ENCODE peak calls at places on chromosomes 16 and 17, in eight cellular contexts. G is cardiac muscle cell, J is stomach, X is tibial artery, T is endodermal cell, Z is breast epithelium, P is ascending aorta, W is HepG2. L is an unnamed sample.

GRCh38 chr16:68948230-68948910 is 105.0 kb downstream of the TANGO6 start:
- DNase-seq in G (no peak), J (no peak), X (no peak), T (no peak), Z (no peak), P (no peak), W (no peak), L (no peak)

GRCh38 chr16:3022697-3023414 is 886 bp downstream of the HCFC1R1 start:
- DNase-seq in G (peak; percentile 68), J (no peak), X (peak; percentile 92), T (peak; percentile 87), Z (no peak), P (peak; percentile 93), W (no peak), L (no peak)

GRCh38 chr16:50166511-50167500 is 13.7 kb downstream of the TENT4B start:
- DNase-seq in G (no peak), J (no peak), X (no peak), T (no peak), Z (no peak), P (no peak), W (peak; percentile 50), L (no peak)

GRCh38 chr17:76268015-76268749 is 3.0 kb downstream of the UBALD2 start:
- DNase-seq in G (peak; percentile 93), J (peak; percentile 74), X (peak; percentile 89), T (no peak), Z (peak; percentile 84), P (peak; percentile 87), W (no peak), L (peak; percentile 58)

GRCh38 chr16:57092786-57093301 is 461 bp downstream of the CPNE2 start:
- DNase-seq in G (peak; percentile 35), J (peak; percentile 46), X (no peak), T (peak; percentile 84), Z (no peak), P (peak; percentile 69), W (no peak), L (peak; percentile 29)

GRCh38 chr16:77555781-77556180 is 120.9 kb upstream of the ADAMTS18 start:
- DNase-seq in G (no peak), J (no peak), X (no peak), T (no peak), Z (no peak), P (no peak), W (no peak), L (no peak)

GRCh38 chr17:55394357-55395021 is 27.1 kb downstream of the MMD start:
- DNase-seq in G (no peak), J (no peak), X (no peak), T (no peak), Z (no peak), P (no peak), W (peak; percentile 96), L (no peak)

GRCh38 chr17:7207120-7208001 is 12.3 kb downstream of the DLG4 start:
- DNase-seq in G (peak; percentile 75), J (no peak), X (no peak), T (no peak), Z (no peak), P (no peak), W (no peak), L (no peak)

GRCh38 chr16:49452108-49452507 is 78.5 kb downstream of the C16orf78 start:
- DNase-seq in G (no peak), J (no peak), X (peak; percentile 41), T (no peak), Z (no peak), P (no peak), W (no peak), L (no peak)

GRCh38 chr17:27600471-27600870 is 30.5 kb upstream of the LGALS9 start:
- DNase-seq in G (no peak), J (no peak), X (no peak), T (no peak), Z (no peak), P (no peak), W (no peak), L (no peak)

GRCh38 chr17:82737981-82738877 is 2.8 kb downstream of the FN3K start:
- DNase-seq in G (peak; percentile 56), J (peak; percentile 64), X (no peak), T (peak; percentile 42), Z (no peak), P (no peak), W (peak; percentile 98), L (no peak)

GRCh38 chr17:71409137-71409536 is 711.7 kb upstream of the SOX9 start:
- DNase-seq in G (no peak), J (no peak), X (no peak), T (no peak), Z (no peak), P (no peak), W (no peak), L (no peak)

GRCh38 chr16:2235234-2235651 is 1.0 kb upstream of the DNASE1L2 start:
- DNase-seq in G (no peak), J (no peak), X (no peak), T (no peak), Z (no peak), P (no peak), W (no peak), L (no peak)

GRCh38 chr17:55448681-55449080 is 27.0 kb upstream of the MMD start:
- DNase-seq in G (peak; percentile 45), J (no peak), X (no peak), T (no peak), Z (no peak), P (no peak), W (no peak), L (no peak)

GRCh38 chr16:69721441-69721957 is 4.9 kb downstream of the NQO1 start:
- DNase-seq in G (no peak), J (no peak), X (peak; percentile 6), T (no peak), Z (no peak), P (no peak), W (no peak), L (no peak)

GRCh38 chr16:61382435-61382834 is 653.8 kb downstream of the CDH8 start:
- DNase-seq in G (no peak), J (no peak), X (no peak), T (no peak), Z (no peak), P (no peak), W (no peak), L (no peak)

GRCh38 chr16:66693088-66693487 is 3.5 kb downstream of the CMTM4 start:
- DNase-seq in G (no peak), J (no peak), X (no peak), T (no peak), Z (no peak), P (no peak), W (no peak), L (no peak)

GRCh38 chr17:35169964-35170363 is 22.3 kb downstream of the UNC45B start:
- DNase-seq in G (no peak), J (no peak), X (no peak), T (no peak), Z (no peak), P (peak; percentile 39), W (no peak), L (no peak)

GRCh38 chr17:6327007-6327406 is 107.9 kb downstream of the AIPL1 start:
- DNase-seq in G (no peak), J (no peak), X (no peak), T (peak; percentile 77), Z (no peak), P (no peak), W (no peak), L (no peak)

GRCh38 chr17:81537343-81537855 is 9.2 kb downstream of the FSCN2 start:
- DNase-seq in G (peak; percentile 21), J (peak; percentile 73), X (no peak), T (peak; percentile 95), Z (no peak), P (no peak), W (no peak), L (no peak)

GRCh38 chr16:48574766-48575165 is 35.2 kb downstream of the N4BP1 start:
- DNase-seq in G (no peak), J (no peak), X (no peak), T (no peak), Z (no peak), P (no peak), W (no peak), L (no peak)

GRCh38 chr16:29663020-29663828 is at the start of gene SPN:
- DNase-seq in G (no peak), J (no peak), X (no peak), T (peak; percentile 58), Z (no peak), P (no peak), W (no peak), L (peak; percentile 33)

GRCh38 chr17:12659500-12659899 is 6.2 kb upstream of the MYOCD start:
- DNase-seq in G (peak; percentile 29), J (no peak), X (no peak), T (no peak), Z (no peak), P (no peak), W (no peak), L (no peak)
- H3K27ac ChIP-seq in G (no peak overlapping the region), J (no peak overlapping the region), X (no peak overlapping the region), T (no peak overlapping the region), Z (no peak overlapping the region), P (no peak overlapping the region), W (no peak overlapping the region), L (no peak overlapping the region)

DNA sequence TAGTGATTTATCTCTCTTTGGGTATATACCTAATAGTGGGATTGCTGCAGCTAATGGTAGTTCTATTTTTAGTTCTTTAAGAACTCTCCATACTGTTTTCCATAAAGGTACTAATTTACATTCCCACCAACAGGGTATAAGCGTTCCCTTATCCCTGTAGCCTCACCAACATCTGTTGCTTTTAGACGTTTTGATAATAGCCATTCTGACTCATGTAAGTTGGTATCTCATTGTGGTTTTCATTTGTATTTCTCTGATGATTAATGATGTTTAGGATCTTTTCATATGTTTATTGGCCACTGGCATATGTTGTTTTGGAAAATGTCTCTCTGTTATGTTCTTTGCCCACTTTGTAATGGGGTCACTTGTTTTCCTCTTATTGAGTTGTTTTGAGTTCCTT is 88.5 kb upstream of the ZNF267 start:
- DNase-seq in G (no peak), J (no peak), X (no peak), T (no peak), Z (no peak), P (no peak), W (no peak), L (no peak)
- H3K9me3 ChIP-seq in G (no peaks in the 10 kb centered on the region), J (peaks cover 98% of the 10 kb centered on the region), X (peaks cover 68% of the 10 kb centered on the region), T (peaks cover 93% of the 10 kb centered on the region), Z (peaks cover 26% of the 10 kb centered on the region), P (peaks cover 63% of the 10 kb centered on the region), W (peaks cover 87% of the 10 kb centered on the region), L (peaks cover 60% of the 10 kb centered on the region)

GRCh38 chr17:2062571-2063183 is 7.8 kb downstream of the HIC1 start:
- DNase-seq in G (peak; percentile 57), J (no peak), X (no peak), T (peak; percentile 81), Z (no peak), P (no peak), W (no peak), L (no peak)
- H3K27ac ChIP-seq in G (peak overlapping the region; percentile 30), J (peak overlapping the region; percentile 90), X (peak overlapping the region; percentile 58), T (no peak overlapping the region), Z (peak overlapping the region; percentile 89), P (peak overlapping the region; percentile 60), W (no peak overlapping the region), L (no peak overlapping the region)

DNA sequence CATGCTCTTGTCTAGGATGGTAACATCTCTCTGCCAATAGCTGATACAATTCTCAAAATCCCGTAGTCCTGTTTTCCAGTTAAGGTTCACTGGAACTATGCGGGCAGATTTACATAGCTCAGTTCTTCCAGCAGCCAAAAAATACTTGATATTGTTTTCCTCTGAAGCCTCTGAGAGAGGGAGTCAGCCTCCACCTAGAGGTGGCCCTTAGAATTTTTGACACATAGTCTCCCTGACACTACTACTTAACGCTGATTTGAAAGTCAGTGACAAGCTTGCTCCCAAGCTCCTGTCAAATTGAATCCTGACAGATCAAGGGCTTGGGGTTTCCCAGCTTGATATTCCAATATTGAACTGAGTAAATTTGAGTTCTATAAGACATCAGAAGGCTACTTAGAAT is 1780.1 kb downstream of the TP53TG3F start:
- DNase-seq in G (no peak), J (no peak), X (no peak), T (no peak), Z (no peak), P (no peak), W (no peak), L (no peak)
- H3K9me3 ChIP-seq in G (peaks cover under 1% of the 10 kb centered on the region), J (peaks cover 19% of the 10 kb centered on the region), X (no peaks in the 10 kb centered on the region), T (peaks cover 91% of the 10 kb centered on the region), Z (peaks cover 3% of the 10 kb centered on the region), P (no peaks in the 10 kb centered on the region), W (peaks cover 97% of the 10 kb centered on the region), L (no peaks in the 10 kb centered on the region)